ENCODE peak calls at places on chromosomes 11 and 22, in four cellular contexts. N, T, A and X are unnamed samples.

GRCh38 chr22:49724893-49725489 is 102.7 kb downstream of the BRD1 start:
- DNase-seq in N (peak; percentile 92), T (peak; percentile 52), A (peak; percentile 57), X (peak; percentile 78)

GRCh38 chr11:117945047-117945820 is 16.0 kb upstream of the TMPRSS13 start:
- DNase-seq in N (no peak), T (peak; percentile 69), A (peak; percentile 18), X (no peak)

GRCh38 chr11:73931039-73931645 is 19.7 kb upstream of the DNAJB13 start:
- DNase-seq in N (peak; percentile 31), T (peak; percentile 76), A (no peak), X (no peak)

GRCh38 chr11:118111744-118112035 is 24.9 kb upstream of the SMIM35 start:
- DNase-seq in N (no peak), T (no peak), A (no peak), X (no peak)

GRCh38 chr11:35907648-35908431 is 36.0 kb upstream of the LDLRAD3 start:
- DNase-seq in N (no peak), T (peak; percentile 82), A (no peak), X (no peak)

GRCh38 chr22:17974087-17974486 is 50.3 kb downstream of the MICAL3 start:
- DNase-seq in N (no peak), T (no peak), A (no peak), X (no peak)

GRCh38 chr22:17443413-17444203 is 74.3 kb downstream of the CECR2 start:
- DNase-seq in N (no peak), T (no peak), A (no peak), X (no peak)

GRCh38 chr22:37243402-37244113 is 511 bp downstream of the RAC2 start:
- DNase-seq in N (no peak), T (no peak), A (no peak), X (no peak)

GRCh38 chr22:44256860-44257560 is 55.7 kb downstream of the SHISAL1 start:
- DNase-seq in N (no peak), T (no peak), A (no peak), X (no peak)

GRCh38 chr11:33743291-33743690 is 7.1 kb upstream of the CD59 start:
- DNase-seq in N (no peak), T (no peak), A (no peak), X (no peak)

DNA sequence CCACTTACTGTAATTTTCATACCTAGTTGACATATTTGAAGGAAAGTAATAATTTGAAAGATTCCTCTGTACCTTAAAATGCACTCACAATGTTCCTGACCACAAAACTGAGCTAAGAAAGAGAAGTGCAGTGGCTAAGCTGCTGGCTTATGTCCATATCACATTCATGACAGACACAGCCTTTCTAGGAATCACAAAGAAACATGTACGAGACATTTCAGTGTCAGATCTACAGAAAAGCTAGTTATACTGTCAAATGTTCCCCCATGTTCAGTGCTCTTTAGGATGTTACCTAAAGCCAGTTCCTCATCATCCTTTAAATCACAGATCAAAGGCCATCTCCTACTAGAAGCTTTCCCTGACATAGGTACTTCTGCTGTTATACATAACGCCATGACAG is 142.2 kb upstream of the C11orf58 start:
- DNase-seq in N (no peak), T (no peak), A (no peak), X (no peak)
- TF ChIP-seq CTCF in N (no peak), T (no peak), A (no peak), X (no peak)

GRCh38 chr11:22192289-22192641 is 620 bp upstream of the ANO5 start:
- DNase-seq in N (peak; percentile 24), T (no peak), A (no peak), X (no peak)
- TF ChIP-seq CTCF in N (no peak), T (no peak), A (no peak), X (peak; percentile 52)

GRCh38 chr11:94417386-94417987 is 16.3 kb upstream of the GPR83 start:
- DNase-seq in N (no peak), T (peak; percentile 32), A (no peak), X (no peak)
- TF ChIP-seq CTCF in N (no peak), T (peak; percentile 15), A (no peak), X (peak; percentile 74)

GRCh38 chr11:93741094-93741881 is at the start of the genes C11orf54 and TAF1D:
- DNase-seq in N (peak; percentile 97), T (peak; percentile 98), A (peak; percentile 98), X (peak; percentile 97)

GRCh38 chr11:93740802-93741093 is 547 bp downstream of the TAF1D start:
- DNase-seq in N (peak; percentile 38), T (peak; percentile 59), A (peak; percentile 69), X (no peak)

GRCh38 chr11:93741882-93742226 is 382 bp downstream of the C11orf54 start:
- DNase-seq in N (no peak), T (no peak), A (no peak), X (no peak)

GRCh38 chr11:93744669-93745004 is 3.2 kb downstream of the C11orf54 start:
- DNase-seq in N (no peak), T (no peak), A (no peak), X (no peak)

GRCh38 chr11:93743316-93743715 is 1.8 kb downstream of the C11orf54 start:
- DNase-seq in N (no peak), T (no peak), A (no peak), X (no peak)
- TF ChIP-seq CTCF in N (no peak), T (no peak), A (no peak), X (no peak)

GRCh38 chr11:68551223-68551622 is 90.7 kb downstream of the PPP6R3 start:
- DNase-seq in N (no peak), T (no peak), A (no peak), X (no peak)
- TF ChIP-seq CTCF in N (no peak), T (no peak), A (no peak), X (no peak)

GRCh38 chr22:20063271-20064139 is 16.5 kb upstream of the DGCR8 start:
- DNase-seq in N (no peak), T (no peak), A (no peak), X (no peak)
- TF ChIP-seq CTCF in N (no peak), T (no peak), A (no peak), X (no peak)

DNA sequence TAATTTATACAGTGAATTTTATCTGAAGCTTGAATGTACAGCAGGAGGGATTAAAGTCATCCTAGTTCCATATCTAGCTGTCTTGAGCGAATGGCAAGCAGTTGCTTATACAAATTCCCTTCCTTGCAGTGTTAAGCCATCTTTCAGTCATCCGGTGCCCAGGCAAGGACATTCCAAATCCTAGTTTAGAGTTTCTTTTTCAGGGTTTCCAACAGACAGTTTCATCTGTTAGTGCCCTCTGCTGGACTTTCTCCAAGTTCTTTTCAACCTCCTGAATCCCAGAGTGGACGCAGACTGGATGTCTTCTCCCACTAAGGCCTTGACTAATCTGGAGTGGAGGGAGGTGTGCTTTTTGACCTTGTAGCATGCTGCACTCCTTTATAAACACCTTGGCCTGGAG is 45.4 kb downstream of the GRAMD1B start:
- DNase-seq in N (peak; percentile 18), T (peak; percentile 50), A (no peak), X (no peak)
- TF ChIP-seq CTCF in N (no peak), T (peak; percentile 37), A (no peak), X (peak; percentile 67)

GRCh38 chr22:23913661-23914353 is 19.6 kb downstream of the MIF start:
- DNase-seq in N (peak; percentile 98), T (peak; percentile 99), A (peak; percentile 99), X (peak; percentile 100)
- TF ChIP-seq CTCF in N (no peak), T (no peak), A (no peak), X (no peak)

GRCh38 chr11:454043-454442 is 4.0 kb downstream of the PTDSS2 start:
- DNase-seq in N (no peak), T (no peak), A (no peak), X (no peak)

GRCh38 chr11:457071-457760 is 7.1 kb downstream of the PTDSS2 start:
- DNase-seq in N (no peak), T (no peak), A (no peak), X (no peak)

GRCh38 chr11:455566-456147 is 5.6 kb downstream of the PTDSS2 start:
- DNase-seq in N (no peak), T (no peak), A (no peak), X (no peak)

GRCh38 chr11:454801-455565 is 4.9 kb downstream of the PTDSS2 start:
- DNase-seq in N (no peak), T (no peak), A (no peak), X (no peak)

GRCh38 chr11:456533-456932 is 6.5 kb downstream of the PTDSS2 start:
- DNase-seq in N (no peak), T (no peak), A (no peak), X (no peak)
- TF ChIP-seq CTCF in N (no peak), T (no peak), A (no peak), X (no peak)